ENCODE peak calls at places on chromosomes 1 and 21, in eight cellular contexts. V is activated naive CD4-positive, alpha-beta T cell treated with anti-CD3 and anti-CD28 coated beads, Interleukin-2, amount 50 U/mL, for 16 hours; S is NCI-H1092 treated with DMSO at 0.1 percent for 48 hours; U is GM04504; C is hypothalamus; X is astrocyte of the hippocampus; I is neural progenitor cell; G is GM12891. J is an unnamed sample.

GRCh38 chr21:27677547-27677946 is 710.7 kb upstream of the ADAMTS5 start:
- DNase-seq in V (no peak), G (no peak), S (no peak), X (no peak), U (no peak), I (no peak), C (no peak), J (no peak)

GRCh38 chr1:147771216-147772125 is 11.1 kb upstream of the GJA5 start:
- DNase-seq in X (no peak), C (no peak), V (no peak), S (no peak), I (no peak), G (no peak), U (no peak), J (no peak)

GRCh38 chr1:234670936-234671628 is 61.1 kb upstream of the IRF2BP2 start:
- DNase-seq in V (no peak), G (no peak), S (peak), X (no peak), C (no peak), U (no peak), I (no peak), J (no peak)

GRCh38 chr21:46195595-46196195 is 11.4 kb upstream of the SPATC1L start:
- DNase-seq in C (no peak), G (no peak), V (no peak), I (no peak), X (no peak), S (no peak), U (no peak), J (no peak)

GRCh38 chr1:211589782-211590721 is 11.1 kb upstream of the SLC30A1 start:
- DNase-seq in V (no peak), C (no peak), S (no peak), X (no peak), I (no peak), G (no peak), U (no peak), J (no peak)

GRCh38 chr1:69915347-69915746 is 290.0 kb downstream of the LRRC40 start:
- DNase-seq in C (no peak), G (no peak), X (no peak), V (no peak), I (no peak), S (no peak), U (peak), J (no peak)

GRCh38 chr1:222247811-222248310 is 300.0 kb downstream of the HHIPL2 start:
- DNase-seq in V (no peak), C (no peak), U (no peak), G (no peak), S (no peak), I (no peak), X (no peak), J (no peak)

GRCh38 chr1:192766009-192766625 is 42.7 kb upstream of the RGS2 start:
- DNase-seq in C (no peak), X (peak), V (no peak), G (no peak), S (no peak), I (no peak), U (no peak), J (no peak)

GRCh38 chr1:3175486-3175885 is 106.5 kb downstream of the PRDM16 start:
- DNase-seq in U (no peak), X (no peak), G (no peak), I (no peak), S (no peak), V (no peak), C (no peak), J (no peak)

GRCh38 chr1:94418664-94419655 is 771 bp downstream of the ABCD3 start:
- DNase-seq in V (no peak), X (peak), I (peak), U (peak), S (peak), C (peak), G (peak), J (peak)

GRCh38 chr1:247118946-247119446 is 14.8 kb upstream of the ZNF669 start:
- DNase-seq in S (peak), C (no peak), X (peak), U (no peak), V (peak), I (peak), G (no peak), J (peak)

GRCh38 chr1:16396591-16396990 is 29.5 kb downstream of the SZRD1 start:
- DNase-seq in X (peak), V (no peak), S (no peak), C (no peak), I (no peak), G (no peak), U (peak), J (no peak)

GRCh38 chr1:203686091-203686632 is 59.5 kb downstream of the ATP2B4 start:
- DNase-seq in U (no peak), G (no peak), C (no peak), S (peak), V (no peak), X (peak), I (no peak), J (no peak)

J was measured in ELF-1.